ENCODE peak calls at places on chromosomes 12 and 14, in four cellular contexts. H, J, X and C are unnamed samples.

GRCh38 chr14:43413094-43413493 is 1094.0 kb downstream of the FSCB start:
- DNase-seq in X (no peak), H (no peak), J (no peak), C (no peak)

GRCh38 chr14:30312214-30312613 is 246.7 kb upstream of the G2E3 start:
- DNase-seq in J (no peak), H (no peak), X (no peak), C (no peak)

GRCh38 chr12:67067453-67068203 is 201.5 kb upstream of the CAND1 start:
- DNase-seq in X (no peak), J (no peak), H (no peak), C (no peak)

GRCh38 chr12:74641694-74642093 is 104.1 kb downstream of the ATXN7L3B start:
- DNase-seq in H (no peak), X (no peak), J (no peak), C (no peak)

GRCh38 chr14:51006781-51007211 is 62.5 kb upstream of the PYGL start:
- DNase-seq in H (peak; percentile 58), J (no peak), X (peak; percentile 85), C (peak; percentile 33)

GRCh38 chr12:56947633-56948535 is 9.5 kb downstream of the RDH16 start:
- DNase-seq in J (no peak), H (no peak), X (no peak), C (peak; percentile 7)

GRCh38 chr12:15014708-15015107 is 41.9 kb downstream of the PDE6H start:
- DNase-seq in J (no peak), H (no peak), X (no peak), C (no peak)

GRCh38 chr12:117580718-117581062 is 219.3 kb upstream of the NOS1 start:
- DNase-seq in H (no peak), J (no peak), X (peak; percentile 83), C (no peak)

GRCh38 chr12:14554281-14555008 is 13.2 kb downstream of the PLBD1 start:
- DNase-seq in J (peak; percentile 94), H (no peak), X (peak; percentile 32), C (no peak)

GRCh38 chr12:5497329-5498058 is 65.6 kb downstream of the NTF3 start:
- DNase-seq in X (no peak), H (peak; percentile 26), J (no peak), C (no peak)

GRCh38 chr14:100586520-100587247 is 533 bp downstream of the BEGAIN start:
- DNase-seq in H (no peak), X (peak; percentile 66), J (peak; percentile 45), C (no peak)

GRCh38 chr12:44000309-44000952 is 164.6 kb downstream of the TMEM117 start:
- DNase-seq in J (no peak), H (peak; percentile 31), X (peak; percentile 42), C (peak; percentile 61)

GRCh38 chr12:48104531-48104930 is 1.3 kb downstream of the SENP1 start:
- DNase-seq in J (no peak), X (no peak), H (no peak), C (no peak)

GRCh38 chr12:48106574-48107251 is 834 bp upstream of the SENP1 start:
- DNase-seq in J (no peak), X (no peak), H (peak; percentile 2), C (no peak)

GRCh38 chr12:48107252-48107613 is 1.4 kb upstream of the SENP1 start:
- DNase-seq in H (no peak), J (no peak), X (no peak), C (no peak)

GRCh38 chr12:48105321-48105866 is 485 bp downstream of the SENP1 start:
- DNase-seq in X (no peak), H (peak; percentile 30), J (no peak), C (peak; percentile 9)

GRCh38 chr12:48105867-48106563 is at the start of gene SENP1:
- DNase-seq in J (peak; percentile 93), X (peak; percentile 88), H (peak; percentile 81), C (peak; percentile 80)
- TF ChIP-seq CTCF in J (peak; percentile 11), X (no peak), H (no peak), C (peak; percentile 49)

GRCh38 chr12:54654926-54655325 is 6.8 kb upstream of the DCD start:
- DNase-seq in J (no peak), H (no peak), X (no peak), C (no peak)

GRCh38 chr12:54658306-54659264 is 10.4 kb upstream of the DCD start:
- DNase-seq in H (peak; percentile 6), X (peak; percentile 59), J (peak; percentile 50), C (no peak)

GRCh38 chr12:54660320-54660962 is 12.3 kb upstream of the DCD start:
- DNase-seq in H (no peak), J (no peak), X (no peak), C (no peak)

GRCh38 chr12:54661048-54661447 is 12.9 kb upstream of the DCD start:
- DNase-seq in J (no peak), H (no peak), X (no peak), C (no peak)

GRCh38 chr12:54657048-54657696 is 9.0 kb upstream of the DCD start:
- DNase-seq in J (no peak), H (no peak), X (no peak), C (no peak)
- TF ChIP-seq CTCF in J (no peak), H (no peak), X (no peak), C (no peak)

DNA sequence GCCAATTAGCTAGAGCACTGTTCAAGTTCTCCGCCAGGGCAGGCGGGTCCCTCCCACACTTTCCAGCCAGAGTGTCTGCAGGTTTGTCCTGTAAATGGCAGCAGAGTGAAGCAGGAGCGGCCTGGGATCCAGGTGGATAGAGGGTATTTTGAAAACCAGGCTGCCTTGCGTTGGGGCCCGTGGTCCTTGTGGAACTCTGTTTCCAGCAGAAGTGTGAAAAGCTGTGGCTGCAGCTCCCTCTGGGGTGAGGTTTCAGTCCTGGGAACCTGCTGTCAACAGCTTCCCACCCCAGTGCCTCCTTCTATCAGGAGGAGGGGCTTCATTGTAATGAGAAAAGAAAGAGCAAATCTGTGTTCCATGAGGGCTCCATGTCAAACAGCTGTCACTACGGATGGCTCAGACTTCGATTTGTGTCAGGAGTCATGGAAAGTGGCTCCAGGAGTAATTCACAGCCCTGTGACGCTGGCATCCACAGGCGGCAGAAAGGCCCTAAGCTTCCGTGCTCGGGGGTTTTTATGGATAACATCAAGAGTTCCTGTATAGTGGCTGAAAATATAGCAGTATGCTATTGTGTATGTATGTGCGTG is 210.6 kb upstream of the TMEM132C start:
- DNase-seq in X (no peak), J (no peak), H (no peak), C (no peak)
- TF ChIP-seq CTCF in X (no peak), J (no peak), H (no peak), C (no peak)

GRCh38 chr12:120737557-120738251 is 12.1 kb downstream of the ACADS start:
- DNase-seq in J (no peak), H (no peak), X (no peak), C (no peak)
- TF ChIP-seq CTCF in J (no peak), H (peak; percentile 24), X (peak; percentile 30), C (no peak)

GRCh38 chr14:105974902-105975301 is 448.5 kb downstream of the TMEM121 start:
- DNase-seq in H (no peak), X (peak; percentile 64), J (no peak), C (no peak)
- TF ChIP-seq CTCF in H (no peak), X (peak; percentile 59), J (peak; percentile 12), C (peak; percentile 56)

GRCh38 chr12:112013601-112014402 is 576 bp downstream of the ERP29 start:
- DNase-seq in X (peak; percentile 70), H (peak; percentile 82), J (peak; percentile 81), C (peak; percentile 35)
- TF ChIP-seq CTCF in X (no peak), H (no peak), J (no peak), C (peak; percentile 51)

GRCh38 chr14:52551696-52552062 is 626 bp downstream of the TXNDC16 start:
- DNase-seq in H (peak; percentile 39), J (no peak), X (peak; percentile 25), C (peak; percentile 22)
- TF ChIP-seq CTCF in H (peak; percentile 32), J (no peak), X (peak; percentile 60), C (peak; percentile 62)

DNA sequence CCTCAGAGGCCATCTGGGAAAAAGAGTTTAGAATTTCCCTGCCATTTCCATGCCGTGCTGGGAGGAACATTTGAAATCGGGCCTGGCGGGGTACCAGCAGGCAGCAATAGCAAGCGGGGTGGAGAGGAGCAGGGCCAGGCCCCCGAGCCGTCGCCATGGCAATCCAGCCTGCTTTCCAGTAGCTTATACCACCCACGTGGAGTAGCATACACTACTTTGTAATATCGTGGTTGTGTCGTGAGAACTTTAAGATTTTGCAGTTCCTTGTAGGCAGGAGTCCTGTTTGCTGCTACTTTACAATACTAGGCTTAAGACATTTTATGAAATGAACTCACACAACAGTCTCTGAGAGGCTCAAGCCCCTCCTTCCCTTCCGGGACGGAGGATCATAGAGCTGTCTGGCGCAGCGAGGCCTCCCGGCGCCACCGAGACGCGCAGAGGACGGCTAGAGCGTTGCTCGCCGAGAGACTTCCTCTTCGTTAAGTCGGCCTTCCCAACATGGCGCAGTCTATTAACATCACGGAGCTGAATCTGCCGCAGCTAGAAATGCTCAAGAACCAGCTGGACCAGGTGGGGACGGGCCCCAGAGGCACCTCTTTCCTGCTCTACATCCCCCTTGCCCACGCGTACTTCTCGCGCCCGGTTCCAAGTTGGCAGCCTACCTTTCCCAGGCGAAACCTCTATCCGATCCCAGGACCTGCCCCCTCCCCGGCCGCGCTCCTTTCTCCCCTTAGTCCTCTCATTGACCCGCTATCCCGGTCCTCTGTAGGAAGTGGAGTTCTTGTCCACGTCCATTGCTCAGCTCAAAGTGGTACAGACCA is at the start of gene PFDN5:
- DNase-seq in X (peak; percentile 91), H (peak; percentile 92), J (peak; percentile 95), C (peak; percentile 91)
- TF ChIP-seq CTCF in X (no peak), H (no peak), J (peak; percentile 26), C (peak; percentile 10)

GRCh38 chr14:56244138-56244789 is 126.1 kb downstream of the PELI2 start:
- DNase-seq in H (peak; percentile 94), X (no peak), J (no peak), C (peak; percentile 80)

GRCh38 chr14:56248442-56248841 is 130.2 kb downstream of the PELI2 start:
- DNase-seq in H (no peak), J (no peak), X (no peak), C (no peak)

GRCh38 chr14:56243110-56243509 is 124.9 kb downstream of the PELI2 start:
- DNase-seq in H (no peak), X (no peak), J (no peak), C (no peak)

DNA sequence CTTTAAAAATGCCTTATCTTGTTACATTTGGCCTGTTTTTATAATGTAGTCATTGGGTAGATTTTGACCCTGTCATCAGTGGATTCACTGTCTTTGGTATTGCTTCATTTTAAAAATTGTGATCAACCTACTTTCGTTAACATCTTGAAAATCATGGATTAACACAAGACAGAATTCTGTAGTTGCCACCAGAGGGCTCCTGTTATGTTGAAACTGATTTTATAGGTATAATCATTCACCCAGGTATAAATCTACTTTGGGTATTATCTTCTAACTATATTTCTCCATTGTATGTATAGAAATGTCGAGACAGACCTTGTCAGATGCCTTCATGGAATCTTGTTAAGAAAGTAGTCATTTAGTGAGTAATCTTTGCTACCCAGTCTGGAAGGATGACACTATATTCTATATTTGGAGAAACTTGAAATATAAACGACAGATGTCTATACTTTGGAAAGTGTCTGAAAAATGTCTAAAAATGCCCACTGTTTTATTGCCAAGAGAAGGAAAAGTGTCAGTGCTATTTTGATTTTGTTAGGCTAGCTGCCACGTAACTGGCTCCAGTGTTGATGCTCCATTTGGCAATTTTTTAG is 129.4 kb downstream of the PELI2 start:
- DNase-seq in H (peak; percentile 31), X (no peak), J (no peak), C (peak; percentile 13)
- TF ChIP-seq CTCF in H (peak; percentile 43), X (peak; percentile 48), J (no peak), C (peak; percentile 80)